ENCODE peak calls at places on chromosome 6, in nine cellular contexts. One of them, this sample, is unnamed.

GRCh38 chr6:53310751-53311585 is 37.8 kb downstream of the ELOVL5 start:
- DNase-seq in brain microvascular endothelial cell: no peak
- DNase-seq in GM12864: no peak
- DNase-seq in GM23338: no peak
- DNase-seq in neural crest cell: no peak
- DNase-seq in glutamatergic neuron: no peak
- DNase-seq in mucosa of descending colon: no peak
- DNase-seq in H9: no peak
- DNase-seq in spleen: no peak
- DNase-seq in this sample: no peak

GRCh38 chr6:43867246-43867645 is 97.2 kb downstream of the VEGFA start:
- DNase-seq in glutamatergic neuron: no peak
- DNase-seq in spleen: peak
- DNase-seq in GM23338: no peak
- DNase-seq in brain microvascular endothelial cell: no peak
- DNase-seq in mucosa of descending colon: no peak
- DNase-seq in neural crest cell: no peak
- DNase-seq in GM12864: no peak
- DNase-seq in H9: no peak
- DNase-seq in this sample: no peak

GRCh38 chr6:88220493-88220892 is 54.3 kb upstream of the CNR1 start:
- DNase-seq in spleen: no peak
- DNase-seq in GM23338: peak
- DNase-seq in mucosa of descending colon: peak
- DNase-seq in neural crest cell: peak
- DNase-seq in H9: no peak
- DNase-seq in GM12864: no peak
- DNase-seq in glutamatergic neuron: no peak
- DNase-seq in brain microvascular endothelial cell: peak
- DNase-seq in this sample: peak

GRCh38 chr6:36015666-36016065 is 8.8 kb downstream of the SLC26A8 start:
- DNase-seq in neural crest cell: no peak
- DNase-seq in mucosa of descending colon: no peak
- DNase-seq in spleen: no peak
- DNase-seq in brain microvascular endothelial cell: no peak
- DNase-seq in H9: no peak
- DNase-seq in GM23338: no peak
- DNase-seq in glutamatergic neuron: no peak
- DNase-seq in GM12864: no peak
- DNase-seq in this sample: no peak

GRCh38 chr6:128208078-128208477 is 307.2 kb upstream of the THEMIS start:
- DNase-seq in GM12864: no peak
- DNase-seq in mucosa of descending colon: no peak
- DNase-seq in H9: no peak
- DNase-seq in GM23338: no peak
- DNase-seq in neural crest cell: no peak
- DNase-seq in brain microvascular endothelial cell: no peak
- DNase-seq in glutamatergic neuron: no peak
- DNase-seq in spleen: no peak
- DNase-seq in this sample: no peak

GRCh38 chr6:40997256-40997957 is 41.6 kb downstream of the UNC5CL start:
- DNase-seq in mucosa of descending colon: peak
- DNase-seq in neural crest cell: no peak
- DNase-seq in GM23338: peak
- DNase-seq in spleen: no peak
- DNase-seq in H9: peak
- DNase-seq in GM12864: no peak
- DNase-seq in glutamatergic neuron: no peak
- DNase-seq in brain microvascular endothelial cell: peak
- DNase-seq in this sample: peak

GRCh38 chr6:119484598-119484997 is 135.0 kb upstream of the MAN1A1 start:
- DNase-seq in spleen: no peak
- DNase-seq in brain microvascular endothelial cell: peak
- DNase-seq in GM23338: no peak
- DNase-seq in GM12864: no peak
- DNase-seq in glutamatergic neuron: no peak
- DNase-seq in neural crest cell: no peak
- DNase-seq in mucosa of descending colon: no peak
- DNase-seq in H9: no peak
- DNase-seq in this sample: peak

GRCh38 chr6:10505529-10505928 is 15.6 kb upstream of the GCNT2 start:
- DNase-seq in H9: no peak
- DNase-seq in GM23338: peak
- DNase-seq in neural crest cell: no peak
- DNase-seq in GM12864: no peak
- DNase-seq in brain microvascular endothelial cell: no peak
- DNase-seq in spleen: no peak
- DNase-seq in mucosa of descending colon: no peak
- DNase-seq in glutamatergic neuron: no peak
- DNase-seq in this sample: no peak

GRCh38 chr6:149961728-149962425 is 1.9 kb upstream of the ULBP1 start:
- DNase-seq in brain microvascular endothelial cell: no peak
- DNase-seq in GM23338: peak
- DNase-seq in neural crest cell: no peak
- DNase-seq in mucosa of descending colon: no peak
- DNase-seq in H9: peak
- DNase-seq in spleen: no peak
- DNase-seq in glutamatergic neuron: no peak
- DNase-seq in GM12864: no peak
- DNase-seq in this sample: no peak

GRCh38 chr6:5626727-5627426 is 365.6 kb downstream of the FARS2 start:
- DNase-seq in glutamatergic neuron: no peak
- DNase-seq in GM23338: no peak
- DNase-seq in brain microvascular endothelial cell: no peak
- DNase-seq in mucosa of descending colon: no peak
- DNase-seq in H9: no peak
- DNase-seq in spleen: no peak
- DNase-seq in neural crest cell: no peak
- DNase-seq in GM12864: no peak
- DNase-seq in this sample: no peak

DNA sequence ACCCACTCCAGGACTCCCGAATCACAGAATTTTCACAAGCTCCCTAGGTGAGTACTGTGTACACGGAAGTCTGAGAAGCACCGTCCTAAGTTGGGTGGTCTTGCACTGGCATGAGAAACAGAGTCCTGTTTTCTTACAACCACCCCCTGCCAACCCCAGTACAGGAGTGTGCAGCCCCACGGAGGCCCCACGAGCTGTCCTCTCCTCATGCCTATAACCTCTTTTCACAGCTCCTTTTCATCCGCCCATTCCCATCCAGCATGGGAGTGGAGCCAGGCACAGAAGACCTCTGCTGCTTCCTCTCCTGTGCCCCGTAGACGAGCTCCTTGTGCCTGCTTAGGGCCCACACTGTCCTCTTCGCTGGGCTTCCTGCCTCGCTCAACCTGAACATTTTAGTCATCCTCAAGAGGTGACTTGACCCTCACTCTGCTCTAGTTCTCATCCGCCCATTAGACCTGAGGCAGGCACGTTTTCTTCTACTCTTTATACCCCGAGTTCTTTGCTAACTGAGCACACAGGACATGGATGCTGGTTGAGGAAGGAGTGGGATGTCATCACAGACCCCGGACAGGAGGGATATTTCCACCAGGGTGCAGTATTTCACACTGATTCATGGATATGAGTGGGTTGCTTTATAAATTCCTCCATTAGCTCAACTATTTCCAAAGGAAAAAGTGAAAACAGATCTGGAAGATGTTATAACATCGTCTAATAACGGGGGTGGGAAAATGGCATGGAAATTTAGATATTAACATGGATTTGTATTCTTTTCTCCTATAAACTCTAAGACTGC is 160.5 kb downstream of the TTLL2 start:
- DNase-seq in GM12864: no peak
- DNase-seq in H9: no peak
- DNase-seq in neural crest cell: no peak
- DNase-seq in glutamatergic neuron: no peak
- DNase-seq in spleen: no peak
- DNase-seq in mucosa of descending colon: peak
- DNase-seq in brain microvascular endothelial cell: peak
- DNase-seq in GM23338: no peak
- DNase-seq in this sample: peak
- TF ChIP-seq CTCF in GM12864: peak
- TF ChIP-seq CTCF in H9: peak
- TF ChIP-seq CTCF in neural crest cell: peak
- TF ChIP-seq CTCF in glutamatergic neuron: peak
- TF ChIP-seq CTCF in spleen: peak
- TF ChIP-seq CTCF in mucosa of descending colon: no peak
- TF ChIP-seq CTCF in brain microvascular endothelial cell: peak
- TF ChIP-seq CTCF in GM23338: peak
- TF ChIP-seq CTCF in this sample: no peak

DNA sequence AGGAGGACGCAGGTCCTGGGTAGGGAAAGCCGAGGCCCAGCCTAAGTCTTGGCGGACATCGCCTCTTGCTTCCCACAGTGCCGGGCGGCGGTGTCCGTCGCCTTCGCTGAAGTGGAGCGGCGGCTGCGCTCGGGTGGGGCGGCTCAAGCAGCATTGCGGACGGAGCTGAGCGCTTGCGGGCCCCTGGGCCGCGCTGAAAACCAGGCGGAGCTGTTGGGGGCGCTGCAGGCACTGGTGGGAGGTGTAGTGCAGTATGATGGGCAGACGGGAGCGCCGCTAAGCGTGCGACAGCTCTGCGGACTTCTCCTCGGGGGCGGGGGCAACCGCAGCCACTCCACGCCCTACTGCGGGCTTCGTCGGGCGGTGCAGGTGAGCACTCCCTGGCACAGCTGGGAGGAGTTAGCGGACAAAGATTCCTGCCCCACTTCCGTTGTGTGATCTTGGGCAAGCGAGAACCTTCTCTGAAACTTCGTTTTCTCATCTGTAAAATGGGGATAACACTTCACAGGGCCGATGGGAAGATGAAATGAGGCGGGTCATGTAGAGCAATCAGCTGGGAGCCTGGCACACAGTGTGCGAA is 4.3 kb downstream of the PRSS16 start:
- DNase-seq in spleen: peak
- DNase-seq in glutamatergic neuron: peak
- DNase-seq in neural crest cell: peak
- DNase-seq in GM23338: peak
- DNase-seq in GM12864: peak
- DNase-seq in H9: peak
- DNase-seq in mucosa of descending colon: peak
- DNase-seq in brain microvascular endothelial cell: peak
- DNase-seq in this sample: peak
- TF ChIP-seq CTCF in spleen: peak
- TF ChIP-seq CTCF in glutamatergic neuron: peak
- TF ChIP-seq CTCF in neural crest cell: peak
- TF ChIP-seq CTCF in GM23338: peak
- TF ChIP-seq CTCF in GM12864: peak
- TF ChIP-seq CTCF in H9: peak
- TF ChIP-seq CTCF in mucosa of descending colon: peak
- TF ChIP-seq CTCF in brain microvascular endothelial cell: peak
- TF ChIP-seq CTCF in this sample: peak

GRCh38 chr6:93423542-93423941 is 4.2 kb upstream of the EPHA7 start:
- DNase-seq in GM12864: peak
- DNase-seq in H9: peak
- DNase-seq in brain microvascular endothelial cell: peak
- DNase-seq in mucosa of descending colon: peak
- DNase-seq in spleen: no peak
- DNase-seq in neural crest cell: peak
- DNase-seq in GM23338: peak
- DNase-seq in glutamatergic neuron: peak
- DNase-seq in this sample: no peak
- TF ChIP-seq CTCF in GM12864: peak
- TF ChIP-seq CTCF in H9: peak
- TF ChIP-seq CTCF in brain microvascular endothelial cell: peak
- TF ChIP-seq CTCF in mucosa of descending colon: no peak
- TF ChIP-seq CTCF in spleen: peak
- TF ChIP-seq CTCF in neural crest cell: peak
- TF ChIP-seq CTCF in GM23338: peak
- TF ChIP-seq CTCF in glutamatergic neuron: peak
- TF ChIP-seq CTCF in this sample: peak

DNA sequence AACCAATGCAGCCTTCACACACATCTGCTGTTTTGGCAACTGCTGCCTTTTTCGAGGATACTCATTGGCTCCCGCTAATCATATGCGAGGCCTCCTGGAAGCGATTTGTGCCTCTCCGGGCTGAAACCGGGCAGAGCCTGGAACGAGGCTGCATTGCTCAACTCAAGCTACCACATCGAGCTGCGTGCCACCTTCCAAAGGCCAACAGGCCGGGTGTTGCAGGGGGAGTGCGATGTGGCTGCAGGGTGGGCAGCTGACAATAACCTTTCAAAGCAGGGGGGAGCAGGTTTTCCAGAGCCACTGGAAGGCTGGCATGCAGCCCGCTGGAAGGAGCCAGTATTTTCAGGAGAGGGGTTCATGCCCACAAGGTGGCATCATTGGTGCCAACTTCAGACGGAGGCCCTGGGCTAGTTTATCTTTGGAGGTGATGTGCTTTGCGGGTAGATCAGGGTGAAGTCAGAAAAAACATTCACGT is 122.6 kb upstream of the IFNGR1 start:
- DNase-seq in H9: peak
- DNase-seq in GM12864: no peak
- DNase-seq in neural crest cell: no peak
- DNase-seq in spleen: no peak
- DNase-seq in glutamatergic neuron: peak
- DNase-seq in GM23338: peak
- DNase-seq in mucosa of descending colon: peak
- DNase-seq in brain microvascular endothelial cell: no peak
- DNase-seq in this sample: peak
- TF ChIP-seq CTCF in H9: peak
- TF ChIP-seq CTCF in GM12864: peak
- TF ChIP-seq CTCF in neural crest cell: no peak
- TF ChIP-seq CTCF in spleen: peak
- TF ChIP-seq CTCF in glutamatergic neuron: no peak
- TF ChIP-seq CTCF in GM23338: peak
- TF ChIP-seq CTCF in mucosa of descending colon: no peak
- TF ChIP-seq CTCF in brain microvascular endothelial cell: peak
- TF ChIP-seq CTCF in this sample: no peak

GRCh38 chr6:107179004-107179403 is 63.7 kb upstream of the BEND3 start:
- DNase-seq in glutamatergic neuron: no peak
- DNase-seq in GM23338: peak
- DNase-seq in GM12864: no peak
- DNase-seq in spleen: no peak
- DNase-seq in H9: no peak
- DNase-seq in neural crest cell: peak
- DNase-seq in mucosa of descending colon: peak
- DNase-seq in brain microvascular endothelial cell: peak
- DNase-seq in this sample: no peak
- TF ChIP-seq CTCF in glutamatergic neuron: no peak
- TF ChIP-seq CTCF in GM23338: peak
- TF ChIP-seq CTCF in GM12864: no peak
- TF ChIP-seq CTCF in spleen: no peak
- TF ChIP-seq CTCF in H9: peak
- TF ChIP-seq CTCF in neural crest cell: peak
- TF ChIP-seq CTCF in mucosa of descending colon: no peak
- TF ChIP-seq CTCF in brain microvascular endothelial cell: peak
- TF ChIP-seq CTCF in this sample: peak